ENCODE peak calls at places on chromosomes 7 and 10, in nine cellular contexts. K is GM23338, A is A549, F is HCT116, U is GM12878, S is HL-60, E is HepG2, C is SK-N-SH, D is K562. L is an unnamed sample.
A peak's percentile ranks its signal among the peaks of the same experiment; 100 is the strongest.

GRCh38 chr7:132394283-132395003 is 181.8 kb downstream of the PLXNA4 start:
- DNase-seq in A (peak; percentile 26), U (no peak), E (no peak), K (peak; percentile 47), D (no peak), C (peak; percentile 41), F (peak; percentile 2), S (no peak), L (no peak)

GRCh38 chr10:61438141-61438984 is 14.8 kb downstream of the TMEM26 start:
- DNase-seq in A (no peak), F (no peak), U (no peak), K (no peak), S (no peak), D (no peak), E (no peak), C (no peak), L (no peak)

GRCh38 chr10:21496285-21497176 is 29.0 kb downstream of the SKIDA1 start:
- DNase-seq in S (no peak), E (peak; percentile 54), D (peak; percentile 68), U (no peak), F (no peak), C (peak; percentile 81), K (peak; percentile 63), A (peak; percentile 78), L (no peak)

GRCh38 chr10:36624551-36625100 is 500.8 kb upstream of the ANKRD30A start:
- DNase-seq in A (no peak), K (no peak), F (no peak), C (no peak), D (no peak), S (no peak), E (no peak), U (no peak), L (no peak)

GRCh38 chr10:8254350-8254749 is 199.9 kb downstream of the GATA3 start:
- DNase-seq in F (no peak), C (no peak), U (no peak), S (no peak), E (no peak), A (no peak), D (no peak), K (no peak), L (no peak)

GRCh38 chr7:128406986-128407589 is 2.7 kb downstream of the IMPDH1 start:
- DNase-seq in E (no peak), A (no peak), F (no peak), U (no peak), S (no peak), D (no peak), C (peak; percentile 39), K (no peak), L (no peak)

GRCh38 chr10:99966306-99966705 is 43.4 kb downstream of the DNMBP start:
- DNase-seq in E (no peak), F (peak; percentile 89), C (peak; percentile 19), D (no peak), K (no peak), A (peak; percentile 72), S (no peak), U (no peak), L (peak; percentile 87)

GRCh38 chr10:61760943-61761824 is 98.5 kb downstream of the CABCOCO1 start:
- DNase-seq in K (no peak), U (no peak), E (no peak), D (no peak), A (no peak), S (no peak), C (no peak), F (no peak), L (no peak)

GRCh38 chr7:22728416-22729029 is 1.5 kb downstream of the IL6 start:
- DNase-seq in F (peak; percentile 55), D (peak; percentile 42), K (peak; percentile 79), E (peak; percentile 29), U (no peak), A (peak; percentile 55), S (peak; percentile 13), C (no peak), L (no peak)

GRCh38 chr10:96556003-96556402 is 30.8 kb downstream of the TM9SF3 start:
- DNase-seq in S (no peak), D (peak; percentile 5), A (no peak), U (no peak), C (peak; percentile 22), K (peak; percentile 53), E (peak; percentile 7), F (no peak), L (no peak)

GRCh38 chr10:72316748-72317435 is 37.8 kb downstream of the DNAJB12 start:
- DNase-seq in F (no peak), U (no peak), S (no peak), D (peak; percentile 70), E (peak; percentile 73), K (no peak), C (peak; percentile 79), A (peak; percentile 54), L (no peak)

GRCh38 chr10:50794490-50794889 is 54.8 kb downstream of the ASAH2B start:
- DNase-seq in A (no peak), D (no peak), U (no peak), F (no peak), S (no peak), C (no peak), K (no peak), E (no peak), L (no peak)

GRCh38 chr10:50796693-50797092 is 57.0 kb downstream of the ASAH2B start:
- DNase-seq in U (no peak), F (no peak), K (no peak), S (no peak), E (no peak), D (no peak), A (no peak), C (no peak), L (no peak)

GRCh38 chr10:50799595-50799994 is 59.9 kb downstream of the ASAH2B start:
- DNase-seq in D (no peak), K (no peak), E (no peak), S (no peak), F (no peak), C (no peak), U (no peak), A (no peak), L (no peak)

DNA sequence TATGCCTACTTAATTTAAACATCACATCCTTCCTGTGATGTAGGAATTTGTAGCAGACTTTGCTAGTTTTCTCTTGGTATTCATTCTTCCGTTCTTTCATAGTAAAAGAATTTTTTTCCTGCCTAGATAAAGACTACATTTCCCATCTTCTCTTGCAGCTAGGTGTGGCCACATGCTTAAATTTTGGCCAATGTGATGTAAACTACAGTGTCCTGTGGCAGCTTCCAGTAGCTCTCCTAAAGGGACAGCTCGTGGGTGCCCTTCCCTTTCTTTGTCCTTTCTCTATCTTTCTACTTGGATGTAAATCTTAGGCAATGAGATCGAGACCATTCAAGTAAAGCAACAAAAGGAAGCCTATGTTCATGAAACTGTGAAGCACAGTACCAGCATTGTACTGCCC is 58.6 kb downstream of the ASAH2B start:
- DNase-seq in F (no peak), E (no peak), C (no peak), K (peak; percentile 31), U (no peak), A (no peak), D (no peak), S (no peak), L (no peak)
- TF ChIP-seq REST in F (no peak), E (no peak), C (no peak), K (no peak), U (no peak), A (no peak), D (no peak), S (no peak), L (no peak)

GRCh38 chr10:34584164-34584563 is 230.9 kb downstream of the PARD3 start:
- DNase-seq in S (peak; percentile 11), A (no peak), E (no peak), C (no peak), F (no peak), D (no peak), U (no peak), K (no peak), L (no peak)
- TF ChIP-seq REST in S (no peak), A (no peak), E (no peak), C (no peak), F (no peak), D (no peak), U (no peak), K (no peak), L (no peak)

GRCh38 chr10:126405239-126405785 is 17.0 kb upstream of the ADAM12 start:
- DNase-seq in C (peak; percentile 42), U (no peak), E (no peak), S (no peak), D (no peak), F (no peak), A (no peak), K (no peak), L (no peak)

GRCh38 chr10:126407831-126408230 is 19.6 kb upstream of the ADAM12 start:
- DNase-seq in C (no peak), E (no peak), D (no peak), F (no peak), K (no peak), S (no peak), U (no peak), A (no peak), L (no peak)

GRCh38 chr10:126409821-126410220 is 21.5 kb upstream of the ADAM12 start:
- DNase-seq in A (no peak), F (no peak), U (no peak), K (no peak), E (no peak), C (no peak), D (no peak), S (no peak), L (no peak)

GRCh38 chr10:126408953-126409641 is 20.8 kb upstream of the ADAM12 start:
- DNase-seq in F (no peak), C (no peak), S (no peak), A (no peak), U (no peak), E (no peak), K (no peak), D (no peak), L (no peak)
- TF ChIP-seq REST in F (no peak), C (no peak), S (no peak), A (no peak), U (no peak), E (no peak), K (no peak), D (no peak), L (no peak)

GRCh38 chr7:135253851-135254815 is 20.5 kb downstream of the STRA8 start:
- DNase-seq in C (no peak), S (peak; percentile 16), A (peak; percentile 52), K (no peak), U (no peak), F (peak; percentile 29), E (peak; percentile 50), D (no peak), L (peak; percentile 35)
- TF ChIP-seq REST in C (no peak), S (no peak), A (no peak), K (no peak), U (no peak), F (no peak), E (no peak), D (no peak), L (no peak)